ENCODE peak calls at places on chromosome 17, in nine cellular contexts. One of them, this sample, is unnamed.

GRCh38 chr17:43655702-43656275 is 5.9 kb downstream of the MEOX1 start:
- DNase-seq in heart left ventricle: no peak
- DNase-seq in HCT116: no peak
- DNase-seq in SJSA1: no peak
- DNase-seq in AG09309: no peak
- DNase-seq in skeletal muscle cell: no peak
- DNase-seq in anterior cingulate cortex: no peak
- DNase-seq in stimulated activated CD8-positive, alpha-beta memory T cell treated with anti-CD3 and anti-CD28 coated beads, Interleukin-15, amount 100 ng/mL, for 48 hours: no peak
- DNase-seq in mucosa of descending colon: no peak
- DNase-seq in this sample: no peak

GRCh38 chr17:35766903-35767510 is 6.3 kb downstream of the C17orf50 start:
- DNase-seq in heart left ventricle: no peak
- DNase-seq in HCT116: no peak
- DNase-seq in SJSA1: no peak
- DNase-seq in AG09309: no peak
- DNase-seq in skeletal muscle cell: no peak
- DNase-seq in anterior cingulate cortex: no peak
- DNase-seq in stimulated activated CD8-positive, alpha-beta memory T cell treated with anti-CD3 and anti-CD28 coated beads, Interleukin-15, amount 100 ng/mL, for 48 hours: no peak
- DNase-seq in mucosa of descending colon: no peak
- DNase-seq in this sample: no peak

GRCh38 chr17:78140169-78141051 is 5.8 kb upstream of the C17orf99 start:
- DNase-seq in heart left ventricle: peak
- DNase-seq in HCT116: peak
- DNase-seq in SJSA1: peak
- DNase-seq in AG09309: no peak
- DNase-seq in skeletal muscle cell: no peak
- DNase-seq in anterior cingulate cortex: no peak
- DNase-seq in stimulated activated CD8-positive, alpha-beta memory T cell treated with anti-CD3 and anti-CD28 coated beads, Interleukin-15, amount 100 ng/mL, for 48 hours: peak
- DNase-seq in mucosa of descending colon: peak
- DNase-seq in this sample: peak

GRCh38 chr17:17766351-17767095 is 70.3 kb downstream of the SREBF1 start:
- DNase-seq in heart left ventricle: no peak
- DNase-seq in HCT116: no peak
- DNase-seq in SJSA1: no peak
- DNase-seq in AG09309: no peak
- DNase-seq in skeletal muscle cell: no peak
- DNase-seq in anterior cingulate cortex: no peak
- DNase-seq in stimulated activated CD8-positive, alpha-beta memory T cell treated with anti-CD3 and anti-CD28 coated beads, Interleukin-15, amount 100 ng/mL, for 48 hours: no peak
- DNase-seq in mucosa of descending colon: no peak
- DNase-seq in this sample: no peak

GRCh38 chr17:37605081-37605480 is 4.1 kb downstream of the SYNRG start:
- DNase-seq in heart left ventricle: no peak
- DNase-seq in HCT116: no peak
- DNase-seq in SJSA1: no peak
- DNase-seq in AG09309: no peak
- DNase-seq in skeletal muscle cell: no peak
- DNase-seq in anterior cingulate cortex: no peak
- DNase-seq in stimulated activated CD8-positive, alpha-beta memory T cell treated with anti-CD3 and anti-CD28 coated beads, Interleukin-15, amount 100 ng/mL, for 48 hours: no peak
- DNase-seq in mucosa of descending colon: no peak
- DNase-seq in this sample: no peak

GRCh38 chr17:66580178-66580577 is 254.7 kb upstream of the CACNG5 start:
- DNase-seq in heart left ventricle: peak
- DNase-seq in HCT116: no peak
- DNase-seq in SJSA1: no peak
- DNase-seq in AG09309: no peak
- DNase-seq in skeletal muscle cell: no peak
- DNase-seq in anterior cingulate cortex: no peak
- DNase-seq in stimulated activated CD8-positive, alpha-beta memory T cell treated with anti-CD3 and anti-CD28 coated beads, Interleukin-15, amount 100 ng/mL, for 48 hours: no peak
- DNase-seq in mucosa of descending colon: peak
- DNase-seq in this sample: no peak

GRCh38 chr17:45246861-45247428 is 14.9 kb downstream of the SPATA32 start:
- DNase-seq in heart left ventricle: no peak
- DNase-seq in HCT116: no peak
- DNase-seq in SJSA1: no peak
- DNase-seq in AG09309: no peak
- DNase-seq in skeletal muscle cell: no peak
- DNase-seq in anterior cingulate cortex: no peak
- DNase-seq in stimulated activated CD8-positive, alpha-beta memory T cell treated with anti-CD3 and anti-CD28 coated beads, Interleukin-15, amount 100 ng/mL, for 48 hours: no peak
- DNase-seq in mucosa of descending colon: peak
- DNase-seq in this sample: no peak

GRCh38 chr17:75361996-75362395 is 43.5 kb downstream of the GRB2 start:
- DNase-seq in heart left ventricle: no peak
- DNase-seq in HCT116: no peak
- DNase-seq in SJSA1: no peak
- DNase-seq in AG09309: no peak
- DNase-seq in skeletal muscle cell: no peak
- DNase-seq in anterior cingulate cortex: no peak
- DNase-seq in stimulated activated CD8-positive, alpha-beta memory T cell treated with anti-CD3 and anti-CD28 coated beads, Interleukin-15, amount 100 ng/mL, for 48 hours: no peak
- DNase-seq in mucosa of descending colon: no peak
- DNase-seq in this sample: no peak

GRCh38 chr17:78343433-78344201 is 16.3 kb downstream of the SOCS3 start:
- DNase-seq in heart left ventricle: no peak
- DNase-seq in HCT116: no peak
- DNase-seq in SJSA1: no peak
- DNase-seq in AG09309: no peak
- DNase-seq in skeletal muscle cell: no peak
- DNase-seq in anterior cingulate cortex: no peak
- DNase-seq in stimulated activated CD8-positive, alpha-beta memory T cell treated with anti-CD3 and anti-CD28 coated beads, Interleukin-15, amount 100 ng/mL, for 48 hours: no peak
- DNase-seq in mucosa of descending colon: peak
- DNase-seq in this sample: no peak

GRCh38 chr17:39679521-39680192 is 8.2 kb downstream of the PGAP3 start:
- DNase-seq in heart left ventricle: no peak
- DNase-seq in HCT116: no peak
- DNase-seq in SJSA1: no peak
- DNase-seq in AG09309: no peak
- DNase-seq in skeletal muscle cell: no peak
- DNase-seq in anterior cingulate cortex: no peak
- DNase-seq in stimulated activated CD8-positive, alpha-beta memory T cell treated with anti-CD3 and anti-CD28 coated beads, Interleukin-15, amount 100 ng/mL, for 48 hours: no peak
- DNase-seq in mucosa of descending colon: no peak
- DNase-seq in this sample: no peak

GRCh38 chr17:70613681-70614080 is 444.3 kb downstream of the KCNJ2 start:
- DNase-seq in heart left ventricle: no peak
- DNase-seq in HCT116: no peak
- DNase-seq in SJSA1: no peak
- DNase-seq in AG09309: no peak
- DNase-seq in skeletal muscle cell: no peak
- DNase-seq in anterior cingulate cortex: no peak
- DNase-seq in stimulated activated CD8-positive, alpha-beta memory T cell treated with anti-CD3 and anti-CD28 coated beads, Interleukin-15, amount 100 ng/mL, for 48 hours: no peak
- DNase-seq in mucosa of descending colon: no peak
- DNase-seq in this sample: no peak

GRCh38 chr17:2023692-2024571 is 1.2 kb downstream of the RTN4RL1 start:
- DNase-seq in heart left ventricle: no peak
- DNase-seq in HCT116: peak
- DNase-seq in SJSA1: no peak
- DNase-seq in AG09309: no peak
- DNase-seq in skeletal muscle cell: no peak
- DNase-seq in anterior cingulate cortex: no peak
- DNase-seq in stimulated activated CD8-positive, alpha-beta memory T cell treated with anti-CD3 and anti-CD28 coated beads, Interleukin-15, amount 100 ng/mL, for 48 hours: no peak
- DNase-seq in mucosa of descending colon: peak
- DNase-seq in this sample: no peak

GRCh38 chr17:75181608-75182318 is 996 bp downstream of the SUMO2 start:
- DNase-seq in heart left ventricle: no peak
- DNase-seq in HCT116: no peak
- DNase-seq in SJSA1: peak
- DNase-seq in AG09309: no peak
- DNase-seq in skeletal muscle cell: no peak
- DNase-seq in anterior cingulate cortex: no peak
- DNase-seq in stimulated activated CD8-positive, alpha-beta memory T cell treated with anti-CD3 and anti-CD28 coated beads, Interleukin-15, amount 100 ng/mL, for 48 hours: no peak
- DNase-seq in mucosa of descending colon: peak
- DNase-seq in this sample: no peak

GRCh38 chr17:44972953-44973352 is 4.8 kb upstream of the C1QL1 start:
- DNase-seq in heart left ventricle: no peak
- DNase-seq in HCT116: no peak
- DNase-seq in SJSA1: no peak
- DNase-seq in AG09309: no peak
- DNase-seq in skeletal muscle cell: no peak
- DNase-seq in anterior cingulate cortex: no peak
- DNase-seq in stimulated activated CD8-positive, alpha-beta memory T cell treated with anti-CD3 and anti-CD28 coated beads, Interleukin-15, amount 100 ng/mL, for 48 hours: no peak
- DNase-seq in mucosa of descending colon: no peak
- DNase-seq in this sample: no peak

GRCh38 chr17:31559647-31560501 is 168.4 kb downstream of the RAB11FIP4 start:
- DNase-seq in heart left ventricle: peak
- DNase-seq in HCT116: no peak
- DNase-seq in SJSA1: no peak
- DNase-seq in AG09309: no peak
- DNase-seq in skeletal muscle cell: no peak
- DNase-seq in anterior cingulate cortex: no peak
- DNase-seq in stimulated activated CD8-positive, alpha-beta memory T cell treated with anti-CD3 and anti-CD28 coated beads, Interleukin-15, amount 100 ng/mL, for 48 hours: no peak
- DNase-seq in mucosa of descending colon: no peak
- DNase-seq in this sample: no peak

GRCh38 chr17:8503807-8504206 is 68.1 kb downstream of the NDEL1 start:
- DNase-seq in heart left ventricle: no peak
- DNase-seq in HCT116: no peak
- DNase-seq in SJSA1: no peak
- DNase-seq in AG09309: no peak
- DNase-seq in skeletal muscle cell: no peak
- DNase-seq in anterior cingulate cortex: no peak
- DNase-seq in stimulated activated CD8-positive, alpha-beta memory T cell treated with anti-CD3 and anti-CD28 coated beads, Interleukin-15, amount 100 ng/mL, for 48 hours: no peak
- DNase-seq in mucosa of descending colon: no peak
- DNase-seq in this sample: no peak

GRCh38 chr17:83200231-83200699 is 120.9 kb downstream of the METRNL start:
- DNase-seq in heart left ventricle: peak
- DNase-seq in HCT116: no peak
- DNase-seq in SJSA1: peak
- DNase-seq in AG09309: peak
- DNase-seq in skeletal muscle cell: no peak
- DNase-seq in anterior cingulate cortex: no peak
- DNase-seq in stimulated activated CD8-positive, alpha-beta memory T cell treated with anti-CD3 and anti-CD28 coated beads, Interleukin-15, amount 100 ng/mL, for 48 hours: peak
- DNase-seq in mucosa of descending colon: peak
- DNase-seq in this sample: peak

GRCh38 chr17:48293319-48294192 is 136.5 kb downstream of the SKAP1 start:
- DNase-seq in heart left ventricle: no peak
- DNase-seq in HCT116: no peak
- DNase-seq in SJSA1: no peak
- DNase-seq in AG09309: no peak
- DNase-seq in skeletal muscle cell: no peak
- DNase-seq in anterior cingulate cortex: no peak
- DNase-seq in stimulated activated CD8-positive, alpha-beta memory T cell treated with anti-CD3 and anti-CD28 coated beads, Interleukin-15, amount 100 ng/mL, for 48 hours: no peak
- DNase-seq in mucosa of descending colon: no peak
- DNase-seq in this sample: no peak

GRCh38 chr17:54945671-54946070 is 22.8 kb downstream of the COX11 start:
- DNase-seq in heart left ventricle: no peak
- DNase-seq in HCT116: no peak
- DNase-seq in SJSA1: no peak
- DNase-seq in AG09309: no peak
- DNase-seq in skeletal muscle cell: no peak
- DNase-seq in anterior cingulate cortex: no peak
- DNase-seq in stimulated activated CD8-positive, alpha-beta memory T cell treated with anti-CD3 and anti-CD28 coated beads, Interleukin-15, amount 100 ng/mL, for 48 hours: no peak
- DNase-seq in mucosa of descending colon: no peak
- DNase-seq in this sample: no peak

GRCh38 chr17:32529604-32530003 is 42.8 kb downstream of the CDK5R1 start:
- DNase-seq in heart left ventricle: no peak
- DNase-seq in HCT116: no peak
- DNase-seq in SJSA1: no peak
- DNase-seq in AG09309: no peak
- DNase-seq in skeletal muscle cell: no peak
- DNase-seq in anterior cingulate cortex: no peak
- DNase-seq in stimulated activated CD8-positive, alpha-beta memory T cell treated with anti-CD3 and anti-CD28 coated beads, Interleukin-15, amount 100 ng/mL, for 48 hours: no peak
- DNase-seq in mucosa of descending colon: no peak
- DNase-seq in this sample: no peak

GRCh38 chr17:8859029-8859803 is 8.3 kb downstream of the PIK3R6 start:
- DNase-seq in heart left ventricle: no peak
- DNase-seq in HCT116: no peak
- DNase-seq in SJSA1: peak
- DNase-seq in AG09309: peak
- DNase-seq in skeletal muscle cell: peak
- DNase-seq in anterior cingulate cortex: no peak
- DNase-seq in stimulated activated CD8-positive, alpha-beta memory T cell treated with anti-CD3 and anti-CD28 coated beads, Interleukin-15, amount 100 ng/mL, for 48 hours: peak
- DNase-seq in mucosa of descending colon: no peak
- DNase-seq in this sample: no peak

GRCh38 chr17:32523017-32523680 is 36.4 kb downstream of the CDK5R1 start:
- DNase-seq in heart left ventricle: no peak
- DNase-seq in HCT116: no peak
- DNase-seq in SJSA1: no peak
- DNase-seq in AG09309: no peak
- DNase-seq in skeletal muscle cell: no peak
- DNase-seq in anterior cingulate cortex: no peak
- DNase-seq in stimulated activated CD8-positive, alpha-beta memory T cell treated with anti-CD3 and anti-CD28 coated beads, Interleukin-15, amount 100 ng/mL, for 48 hours: no peak
- DNase-seq in mucosa of descending colon: peak
- DNase-seq in this sample: peak

GRCh38 chr17:77420804-77421634 is 280.2 kb downstream of the SEC14L1 start:
- DNase-seq in heart left ventricle: peak
- DNase-seq in HCT116: no peak
- DNase-seq in SJSA1: peak
- DNase-seq in AG09309: no peak
- DNase-seq in skeletal muscle cell: peak
- DNase-seq in anterior cingulate cortex: no peak
- DNase-seq in stimulated activated CD8-positive, alpha-beta memory T cell treated with anti-CD3 and anti-CD28 coated beads, Interleukin-15, amount 100 ng/mL, for 48 hours: no peak
- DNase-seq in mucosa of descending colon: no peak
- DNase-seq in this sample: no peak

GRCh38 chr17:19716108-19717030 is at the start of gene SLC47A2:
- DNase-seq in heart left ventricle: no peak
- DNase-seq in HCT116: no peak
- DNase-seq in SJSA1: no peak
- DNase-seq in AG09309: no peak
- DNase-seq in skeletal muscle cell: no peak
- DNase-seq in anterior cingulate cortex: no peak
- DNase-seq in stimulated activated CD8-positive, alpha-beta memory T cell treated with anti-CD3 and anti-CD28 coated beads, Interleukin-15, amount 100 ng/mL, for 48 hours: no peak
- DNase-seq in mucosa of descending colon: no peak
- DNase-seq in this sample: no peak

GRCh38 chr17:81310963-81311550 is 15.9 kb upstream of the SLC38A10 start:
- DNase-seq in heart left ventricle: no peak
- DNase-seq in HCT116: no peak
- DNase-seq in SJSA1: no peak
- DNase-seq in AG09309: no peak
- DNase-seq in skeletal muscle cell: no peak
- DNase-seq in anterior cingulate cortex: no peak
- DNase-seq in stimulated activated CD8-positive, alpha-beta memory T cell treated with anti-CD3 and anti-CD28 coated beads, Interleukin-15, amount 100 ng/mL, for 48 hours: no peak
- DNase-seq in mucosa of descending colon: no peak
- DNase-seq in this sample: no peak

GRCh38 chr17:27244481-27245223 is 49.3 kb upstream of the WSB1 start:
- DNase-seq in heart left ventricle: peak
- DNase-seq in HCT116: no peak
- DNase-seq in SJSA1: no peak
- DNase-seq in AG09309: peak
- DNase-seq in skeletal muscle cell: peak
- DNase-seq in anterior cingulate cortex: no peak
- DNase-seq in stimulated activated CD8-positive, alpha-beta memory T cell treated with anti-CD3 and anti-CD28 coated beads, Interleukin-15, amount 100 ng/mL, for 48 hours: no peak
- DNase-seq in mucosa of descending colon: peak
- DNase-seq in this sample: no peak

GRCh38 chr17:74116087-74116717 is 87.3 kb upstream of the RPL38 start:
- DNase-seq in heart left ventricle: no peak
- DNase-seq in HCT116: no peak
- DNase-seq in SJSA1: no peak
- DNase-seq in AG09309: no peak
- DNase-seq in skeletal muscle cell: no peak
- DNase-seq in anterior cingulate cortex: no peak
- DNase-seq in stimulated activated CD8-positive, alpha-beta memory T cell treated with anti-CD3 and anti-CD28 coated beads, Interleukin-15, amount 100 ng/mL, for 48 hours: no peak
- DNase-seq in mucosa of descending colon: no peak
- DNase-seq in this sample: no peak

GRCh38 chr17:48555183-48555615 is 10.3 kb upstream of the HOXB2 start:
- DNase-seq in heart left ventricle: no peak
- DNase-seq in HCT116: no peak
- DNase-seq in SJSA1: no peak
- DNase-seq in AG09309: peak
- DNase-seq in skeletal muscle cell: peak
- DNase-seq in anterior cingulate cortex: no peak
- DNase-seq in stimulated activated CD8-positive, alpha-beta memory T cell treated with anti-CD3 and anti-CD28 coated beads, Interleukin-15, amount 100 ng/mL, for 48 hours: no peak
- DNase-seq in mucosa of descending colon: no peak
- DNase-seq in this sample: no peak

GRCh38 chr17:49928126-49928800 is 40.7 kb upstream of the DLX4 start:
- DNase-seq in heart left ventricle: no peak
- DNase-seq in HCT116: no peak
- DNase-seq in SJSA1: no peak
- DNase-seq in AG09309: no peak
- DNase-seq in skeletal muscle cell: no peak
- DNase-seq in anterior cingulate cortex: no peak
- DNase-seq in stimulated activated CD8-positive, alpha-beta memory T cell treated with anti-CD3 and anti-CD28 coated beads, Interleukin-15, amount 100 ng/mL, for 48 hours: no peak
- DNase-seq in mucosa of descending colon: no peak
- DNase-seq in this sample: no peak

GRCh38 chr17:83067718-83068261 is 11.6 kb upstream of the METRNL start:
- DNase-seq in heart left ventricle: no peak
- DNase-seq in HCT116: no peak
- DNase-seq in SJSA1: no peak
- DNase-seq in AG09309: no peak
- DNase-seq in skeletal muscle cell: no peak
- DNase-seq in anterior cingulate cortex: no peak
- DNase-seq in stimulated activated CD8-positive, alpha-beta memory T cell treated with anti-CD3 and anti-CD28 coated beads, Interleukin-15, amount 100 ng/mL, for 48 hours: no peak
- DNase-seq in mucosa of descending colon: no peak
- DNase-seq in this sample: no peak

GRCh38 chr17:36002631-36003030 is 1.3 kb upstream of the CCL15 start:
- DNase-seq in heart left ventricle: no peak
- DNase-seq in HCT116: no peak
- DNase-seq in SJSA1: no peak
- DNase-seq in AG09309: no peak
- DNase-seq in skeletal muscle cell: no peak
- DNase-seq in anterior cingulate cortex: no peak
- DNase-seq in stimulated activated CD8-positive, alpha-beta memory T cell treated with anti-CD3 and anti-CD28 coated beads, Interleukin-15, amount 100 ng/mL, for 48 hours: no peak
- DNase-seq in mucosa of descending colon: no peak
- DNase-seq in this sample: no peak

This sample was measured in NK-92 treated with Interleukin-12 subunit alpha and Interleukin-12 subunit beta, amount 100 ng/mL, for 24 hours.